ENCODE peak calls at places on chromosomes 2 and 18, in six cellular contexts. N is tibial artery; B is LoVo; Q is CD4-positive, alpha-beta memory T cell; T is NCI-H446 treated with DMSO at 0.1 percent for 48 hours; W is activated CD4-positive, CD25-positive, alpha-beta regulatory T cell. G is an unnamed sample.
A peak's percentile ranks its signal among the peaks of the same experiment; 100 is the strongest.

GRCh38 chr18:23191952-23192662 is 56.8 kb downstream of the CABLES1 start:
- DNase-seq in N (no peak), B (no peak), Q (no peak), T (peak; percentile 54), W (no peak), G (no peak)

GRCh38 chr2:176088048-176088936 is 4.2 kb upstream of the HOXD13 start:
- DNase-seq in N (peak; percentile 71), B (peak; percentile 61), Q (no peak), T (no peak), W (no peak), G (no peak)

GRCh38 chr2:72027426-72028161 is 120.1 kb downstream of the CYP26B1 start:
- DNase-seq in N (peak; percentile 43), B (no peak), Q (no peak), T (no peak), W (no peak), G (no peak)

GRCh38 chr18:22933958-22934423 is 863 bp downstream of the RBBP8 start:
- DNase-seq in N (no peak), B (no peak), Q (no peak), T (no peak), W (no peak), G (no peak)

GRCh38 chr2:5743992-5744391 is 51.8 kb downstream of the SOX11 start:
- DNase-seq in N (no peak), B (no peak), Q (no peak), T (no peak), W (no peak), G (no peak)

GRCh38 chr2:219084791-219085190 is 24.1 kb upstream of the IHH start:
- DNase-seq in N (no peak), B (no peak), Q (no peak), T (no peak), W (no peak), G (no peak)

GRCh38 chr2:14358774-14359173 is 273.7 kb upstream of the LRATD1 start:
- DNase-seq in N (no peak), B (no peak), Q (no peak), T (no peak), W (no peak), G (no peak)

GRCh38 chr2:31334311-31335026 is 80.1 kb downstream of the XDH start:
- DNase-seq in N (no peak), B (no peak), Q (no peak), T (no peak), W (no peak), G (no peak)

GRCh38 chr2:190882831-190883582 is 2.4 kb downstream of the GLS start:
- DNase-seq in N (no peak), B (no peak), Q (no peak), T (no peak), W (no peak), G (no peak)

GRCh38 chr2:176830362-176830761 is 382.2 kb upstream of the HNRNPA3 start:
- DNase-seq in N (no peak), B (no peak), Q (no peak), T (peak; percentile 3), W (no peak), G (no peak)

GRCh38 chr2:120558892-120559291 is 176.8 kb upstream of the GLI2 start:
- DNase-seq in N (no peak), B (no peak), Q (no peak), T (no peak), W (no peak), G (no peak)

GRCh38 chr18:73991570-73991969 is 156.1 kb downstream of the FBXO15 start:
- DNase-seq in N (no peak), B (no peak), Q (no peak), T (no peak), W (no peak), G (no peak)

GRCh38 chr2:128684523-128684922 is 365.9 kb upstream of the HS6ST1 start:
- DNase-seq in N (peak; percentile 24), B (no peak), Q (no peak), T (no peak), W (no peak), G (no peak)

GRCh38 chr2:88185480-88185879 is 15.3 kb downstream of the THNSL2 start:
- DNase-seq in N (no peak), B (no peak), Q (no peak), T (no peak), W (no peak), G (no peak)

GRCh38 chr2:71277536-71278103 is 50.7 kb upstream of the PAIP2B start:
- DNase-seq in N (peak; percentile 70), B (peak; percentile 69), Q (no peak), T (no peak), W (no peak), G (no peak)

G was measured in central memory CD8-positive, alpha-beta T cell.